ENCODE peak calls at places on chromosomes 16 and 17, in four cellular contexts. A is stimulated activated naive B cell treated with anti-CD40 and anti-IgM and Interleukin-4, amounts not matched to agents 10 μg/mL and 1 μg/mL and 100 μg/mL, for 72 hours; O is NCI-H748 treated with DMSO at 0.1 percent for 48 hours; L is adipocyte. B is an unnamed sample.

GRCh38 chr17:35289222-35289621 is 46.4 kb downstream of the SLFN5 start:
- DNase-seq in O (no peak), L (no peak), A (no peak), B (no peak)

GRCh38 chr17:78166416-78166815 is 2.0 kb upstream of the SYNGR2 start:
- DNase-seq in L (no peak), A (no peak), O (no peak), B (no peak)

GRCh38 chr17:29251184-29251583 is 4.5 kb downstream of the CRYBA1 start:
- DNase-seq in A (no peak), L (no peak), O (no peak), B (no peak)

GRCh38 chr16:49350265-49351103 is 23.1 kb upstream of the C16orf78 start:
- DNase-seq in O (peak), A (peak), L (peak), B (no peak)

GRCh38 chr17:29734640-29735039 is 111.9 kb upstream of the CORO6 start:
- DNase-seq in A (no peak), O (no peak), L (peak), B (no peak)

GRCh38 chr16:10808850-10809249 is 9.7 kb downstream of the TVP23A start:
- DNase-seq in A (no peak), L (no peak), O (no peak), B (no peak)

GRCh38 chr17:55416470-55417052 is 5.1 kb downstream of the MMD start:
- DNase-seq in O (no peak), L (no peak), A (no peak), B (no peak)

GRCh38 chr17:33090806-33091205 is 99.2 kb downstream of the SPACA3 start:
- DNase-seq in O (no peak), L (no peak), A (no peak), B (no peak)

GRCh38 chr16:20611975-20612471 is 35.9 kb upstream of the ACSM2B start:
- DNase-seq in A (no peak), O (no peak), L (no peak), B (no peak)

GRCh38 chr16:80113876-80114574 is 426.8 kb upstream of the DYNLRB2 start:
- DNase-seq in A (no peak), O (no peak), L (peak), B (no peak)

GRCh38 chr16:67013238-67013822 is 15.6 kb upstream of the CBFB start:
- DNase-seq in A (no peak), L (no peak), O (no peak), B (no peak)

GRCh38 chr16:49513040-49513439 is 139.4 kb downstream of the C16orf78 start:
- DNase-seq in O (no peak), L (no peak), A (no peak), B (no peak)

GRCh38 chr17:82864721-82865240 is 25.0 kb upstream of the ZNF750 start:
- DNase-seq in L (no peak), A (no peak), O (no peak), B (peak)

GRCh38 chr16:15899538-15900100 is 11.2 kb upstream of the CEP20 start:
- DNase-seq in O (no peak), L (peak), A (peak), B (no peak)

GRCh38 chr16:55021595-55022475 is 91.2 kb downstream of the IRX5 start:
- DNase-seq in L (peak), A (no peak), O (peak), B (no peak)

GRCh38 chr16:63682844-63683243 is 1439.0 kb downstream of the CDH11 start:
- DNase-seq in L (no peak), O (no peak), A (no peak), B (no peak)

GRCh38 chr17:38602862-38603785 is 2.6 kb downstream of the SRCIN1 start:
- DNase-seq in A (no peak), O (no peak), L (no peak), B (no peak)

GRCh38 chr16:60776311-60776710 is 1259.9 kb downstream of the CDH8 start:
- DNase-seq in L (no peak), O (no peak), A (no peak), B (no peak)

B was measured in NCI-H2081.